ENCODE peak calls at places on chromosomes 6 and 20, in seven cellular contexts. C, P, X, V, M, B and S are unnamed samples.

GRCh38 chr6:53250137-53250760 is 98.5 kb downstream of the ELOVL5 start:
- DNase-seq in P (no peak), B (no peak), M (no peak), C (no peak), V (no peak), X (no peak), S (peak)

GRCh38 chr20:63657937-63658748 is at the start of gene RTEL1:
- DNase-seq in X (peak), B (peak), V (peak), M (peak), P (peak), C (peak), S (peak)

GRCh38 chr20:46264391-46265266 is 43.7 kb downstream of the CDH22 start:
- DNase-seq in C (no peak), M (no peak), P (no peak), V (no peak), X (no peak), B (no peak), S (no peak)

GRCh38 chr6:149316108-149316727 is 1.3 kb upstream of the TAB2 start:
- DNase-seq in X (no peak), C (no peak), M (no peak), B (no peak), V (no peak), P (no peak), S (no peak)

GRCh38 chr6:29500594-29500993 is 12.8 kb upstream of the MAS1L start:
- DNase-seq in V (no peak), P (no peak), X (no peak), B (no peak), C (no peak), M (no peak), S (no peak)

GRCh38 chr6:91273729-91274128 is 686.9 kb upstream of the MAP3K7 start:
- DNase-seq in P (no peak), X (no peak), B (no peak), V (no peak), M (no peak), C (peak), S (no peak)

GRCh38 chr20:9978395-9979004 is 56.3 kb upstream of the ANKEF1 start:
- DNase-seq in M (peak), V (peak), C (peak), P (peak), B (peak), X (peak), S (peak)

GRCh38 chr20:6685181-6685582 is 82.3 kb upstream of the BMP2 start:
- DNase-seq in X (no peak), B (no peak), C (no peak), P (no peak), M (no peak), V (no peak), S (peak)

GRCh38 chr20:32479697-32480140 is 105.4 kb downstream of the NOL4L start:
- DNase-seq in X (no peak), V (no peak), P (peak), M (no peak), B (no peak), C (no peak), S (no peak)

GRCh38 chr20:5806457-5807263 is 56.5 kb downstream of the SHLD1 start:
- DNase-seq in B (no peak), P (no peak), M (no peak), V (no peak), C (no peak), X (no peak), S (no peak)

GRCh38 chr6:142693446-142693845 is 251.5 kb downstream of the HIVEP2 start:
- DNase-seq in M (no peak), C (no peak), B (no peak), V (no peak), X (no peak), P (no peak), S (peak)

GRCh38 chr6:170265655-170266054 is 25.2 kb downstream of the DLL1 start:
- DNase-seq in C (peak), P (no peak), B (no peak), V (peak), M (no peak), X (no peak), S (no peak)

GRCh38 chr6:169222126-169222525 is 31.5 kb downstream of the THBS2 start:
- DNase-seq in V (no peak), B (no peak), C (no peak), M (no peak), P (no peak), X (no peak), S (no peak)

GRCh38 chr6:42296614-42297013 is 79.0 kb upstream of the MRPS10 start:
- DNase-seq in M (no peak), V (no peak), B (no peak), P (no peak), C (no peak), X (no peak), S (no peak)

GRCh38 chr20:57795347-57795697 is 85.5 kb upstream of the PMEPA1 start:
- DNase-seq in V (no peak), P (no peak), X (no peak), C (no peak), B (no peak), M (peak), S (no peak)

GRCh38 chr6:37538107-37538506 is 38.4 kb upstream of the CCDC167 start:
- DNase-seq in X (no peak), P (no peak), M (no peak), B (no peak), V (no peak), C (no peak), S (no peak)

GRCh38 chr6:30508890-30509736 is 19.8 kb downstream of the HLA-E start:
- DNase-seq in V (no peak), X (no peak), C (no peak), B (no peak), P (no peak), M (no peak), S (no peak)

GRCh38 chr6:138258197-138258596 is 39.9 kb upstream of the PBOV1 start:
- DNase-seq in C (no peak), X (no peak), M (no peak), V (no peak), B (no peak), P (no peak), S (no peak)

GRCh38 chr6:63709148-63709547 is 73.5 kb downstream of the PHF3 start:
- DNase-seq in X (no peak), B (no peak), M (no peak), C (no peak), P (no peak), V (no peak), S (no peak)

GRCh38 chr6:159092631-159093030 is 47.8 kb upstream of the TAGAP start:
- DNase-seq in M (no peak), X (no peak), C (no peak), V (no peak), B (no peak), P (no peak), S (no peak)

GRCh38 chr20:3753501-3754257 is 13.9 kb downstream of the ADISSP start:
- DNase-seq in B (no peak), X (no peak), P (no peak), M (no peak), C (no peak), V (peak), S (no peak)

GRCh38 chr6:154257074-154257473 is 99.5 kb downstream of the IPCEF1 start:
- DNase-seq in X (no peak), V (no peak), C (peak), M (no peak), P (no peak), B (no peak), S (no peak)

GRCh38 chr6:31702421-31702818 is 704 bp downstream of the ABHD16A start:
- DNase-seq in P (no peak), V (no peak), M (no peak), X (no peak), C (no peak), B (no peak), S (no peak)

GRCh38 chr6:45791600-45792168 is 224.0 kb downstream of the CLIC5 start:
- DNase-seq in P (no peak), M (peak), X (no peak), V (no peak), C (no peak), B (no peak), S (peak)

GRCh38 chr6:154605207-154605877 is 94.9 kb upstream of the CNKSR3 start:
- DNase-seq in B (no peak), C (no peak), X (no peak), P (no peak), V (no peak), M (no peak), S (peak)

GRCh38 chr6:98831057-98832031 is 3.0 kb upstream of the POU3F2 start:
- DNase-seq in B (no peak), P (peak), X (no peak), M (no peak), C (no peak), V (no peak), S (no peak)

GRCh38 chr6:26183581-26184408 is 96.6 kb downstream of the HFE start:
- DNase-seq in V (peak), B (peak), P (peak), X (no peak), M (peak), C (peak), S (peak)

GRCh38 chr6:87152528-87152950 is 2.8 kb upstream of the ZNF292 start:
- DNase-seq in V (no peak), M (no peak), P (no peak), B (no peak), C (no peak), X (no peak), S (no peak)

GRCh38 chr6:14804444-14805210 is 441.2 kb upstream of the JARID2 start:
- DNase-seq in C (peak), M (peak), P (no peak), X (no peak), V (peak), B (no peak), S (peak)

GRCh38 chr6:10547809-10548208 is 26.7 kb downstream of the GCNT2 start:
- DNase-seq in V (no peak), B (no peak), P (no peak), X (no peak), M (no peak), C (no peak), S (no peak)